ENCODE peak calls at places on chromosomes 6 and 20, in seven cellular contexts. E, C, G, U, M, P and A are unnamed samples.

GRCh38 chr6:9697263-9697931 is 717.5 kb downstream of the TFAP2A start:
- DNase-seq in U (no peak), E (no peak), C (no peak), M (no peak), P (no peak), G (no peak), A (no peak)

GRCh38 chr20:1539816-1540215 is 17.7 kb downstream of the SIRPD start:
- DNase-seq in E (no peak), C (no peak), P (no peak), G (no peak), U (no peak), M (no peak), A (no peak)

GRCh38 chr20:47221036-47221625 is 135.4 kb downstream of the ZMYND8 start:
- DNase-seq in P (no peak), C (no peak), U (no peak), M (no peak), E (no peak), G (no peak), A (no peak)

GRCh38 chr6:81362246-81362645 is 390.2 kb downstream of the TENT5A start:
- DNase-seq in M (no peak), G (no peak), U (no peak), P (no peak), C (no peak), E (no peak), A (no peak)

GRCh38 chr6:107399927-107400326 is 59.4 kb downstream of the PDSS2 start:
- DNase-seq in U (no peak), E (no peak), G (no peak), C (no peak), M (no peak), P (no peak), A (no peak)

GRCh38 chr20:1734269-1734858 is 76.8 kb upstream of the SIRPG start:
- DNase-seq in P (no peak), M (no peak), E (peak), C (no peak), G (no peak), U (no peak), A (no peak)

GRCh38 chr6:137878810-137879285 is 11.8 kb downstream of the TNFAIP3 start:
- DNase-seq in M (peak), P (no peak), E (no peak), G (no peak), U (no peak), C (no peak), A (peak)

GRCh38 chr6:28393912-28394662 is 5.5 kb downstream of the ZSCAN12 start:
- DNase-seq in G (no peak), M (no peak), E (peak), P (no peak), U (no peak), C (no peak), A (no peak)

GRCh38 chr20:1528811-1529210 is 28.7 kb downstream of the SIRPD start:
- DNase-seq in E (peak), U (no peak), M (no peak), P (no peak), C (no peak), G (no peak), A (no peak)

GRCh38 chr6:34497411-34497810 is 31.5 kb downstream of the PACSIN1 start:
- DNase-seq in E (no peak), P (no peak), G (no peak), M (no peak), C (no peak), U (no peak), A (no peak)

GRCh38 chr6:164169355-164169754 is 754.8 kb downstream of the QKI start:
- DNase-seq in C (no peak), P (no peak), G (no peak), E (no peak), U (no peak), M (no peak), A (no peak)

GRCh38 chr6:54614499-54615195 is 231.9 kb upstream of the FAM83B start:
- DNase-seq in E (no peak), M (peak), P (no peak), U (no peak), G (no peak), C (no peak), A (no peak)

GRCh38 chr20:60395993-60396392 is 437.8 kb downstream of the CDH26 start:
- DNase-seq in U (no peak), G (no peak), M (no peak), P (no peak), C (no peak), E (no peak), A (no peak)

GRCh38 chr6:37170273-37171140 is 555 bp downstream of the PIM1 start:
- DNase-seq in C (no peak), U (peak), P (peak), E (peak), M (peak), G (no peak), A (peak)

GRCh38 chr6:12955996-12956395 is 239.4 kb downstream of the PHACTR1 start:
- DNase-seq in C (no peak), E (no peak), U (no peak), P (no peak), G (no peak), M (no peak), A (no peak)

GRCh38 chr6:45969026-45969425 is 46.6 kb downstream of the CLIC5 start:
- DNase-seq in E (no peak), M (no peak), P (no peak), G (no peak), U (no peak), C (no peak), A (no peak)

GRCh38 chr6:161548713-161549112 is 274.9 kb upstream of the AGPAT4 start:
- DNase-seq in C (no peak), E (no peak), P (no peak), G (no peak), U (no peak), M (no peak), A (no peak)

GRCh38 chr20:50399003-50399916 is 110.9 kb upstream of the PTPN1 start:
- DNase-seq in U (peak), G (no peak), P (no peak), E (no peak), M (peak), C (no peak), A (no peak)

DNA sequence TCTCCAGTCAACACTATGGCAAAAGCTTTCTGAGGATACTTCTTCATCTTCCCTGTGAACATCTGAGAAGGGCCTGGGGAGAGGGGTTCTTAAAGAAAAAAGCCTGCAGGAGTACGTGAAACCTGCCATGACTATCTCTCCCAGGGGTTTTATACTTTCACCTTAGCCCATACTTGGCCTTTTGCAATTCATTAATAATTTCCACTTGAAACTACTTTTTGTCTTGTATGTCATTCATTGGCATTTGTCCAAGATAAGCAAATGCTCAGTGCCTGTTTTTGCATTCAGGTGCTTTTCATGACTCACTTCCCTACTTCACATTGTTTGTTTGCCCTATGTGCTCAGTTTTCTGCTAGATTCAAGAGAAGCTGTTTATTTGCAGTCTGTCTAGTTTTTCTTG is 580.3 kb upstream of the GJE1 start:
- DNase-seq in U (no peak), P (no peak), C (peak), E (no peak), M (no peak), G (no peak), A (no peak)
- TF ChIP-seq POLR2A in U (no peak), P (no peak), C (no peak), E (no peak), M (no peak), G (no peak), A (no peak)

GRCh38 chr6:6748001-6748400 is 159.5 kb downstream of the LY86 start:
- DNase-seq in E (no peak), P (no peak), G (no peak), M (no peak), U (no peak), C (no peak), A (no peak)

GRCh38 chr6:6751615-6752014 is 163.1 kb downstream of the LY86 start:
- DNase-seq in C (peak), E (peak), U (no peak), M (no peak), P (peak), G (peak), A (peak)

GRCh38 chr6:6752129-6752528 is 163.6 kb downstream of the LY86 start:
- DNase-seq in G (no peak), C (no peak), U (no peak), E (no peak), M (no peak), P (no peak), A (no peak)

GRCh38 chr6:6751197-6751596 is 162.7 kb downstream of the LY86 start:
- DNase-seq in M (no peak), C (no peak), G (no peak), E (no peak), U (no peak), P (no peak), A (no peak)

GRCh38 chr6:6749791-6750434 is 161.4 kb downstream of the LY86 start:
- DNase-seq in U (peak), M (peak), C (peak), E (peak), P (peak), G (peak), A (peak)
- TF ChIP-seq POLR2A in U (no peak), M (peak), C (no peak), E (peak), P (no peak), G (no peak), A (no peak)

GRCh38 chr20:44279228-44279627 is 31.8 kb downstream of the FITM2 start:
- DNase-seq in C (no peak), U (no peak), P (no peak), M (no peak), E (no peak), G (no peak), A (no peak)
- TF ChIP-seq POLR2A in C (no peak), U (no peak), P (no peak), M (no peak), E (no peak), G (no peak), A (no peak)

DNA sequence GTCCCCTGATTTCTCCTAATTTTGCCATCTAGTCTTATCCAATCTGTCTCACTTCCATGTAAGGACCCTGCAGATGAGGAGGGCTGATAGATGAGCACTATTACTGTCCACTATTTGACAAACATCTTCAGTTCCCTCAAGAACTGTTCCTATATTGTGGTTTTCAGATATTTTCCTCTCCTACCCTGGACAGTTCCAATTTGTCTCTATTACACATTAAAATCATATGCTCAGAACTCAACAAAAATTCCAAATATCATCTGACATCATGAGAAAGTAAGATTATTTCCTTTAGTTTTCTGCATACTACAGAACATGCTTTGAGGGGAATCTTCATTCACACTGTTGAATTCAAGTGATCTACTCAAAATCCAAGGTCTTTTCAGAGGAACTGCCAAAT is 265.6 kb upstream of the ARID1B start:
- DNase-seq in C (no peak), U (no peak), G (no peak), E (no peak), P (no peak), M (no peak), A (no peak)
- TF ChIP-seq POLR2A in C (no peak), U (no peak), G (no peak), E (no peak), P (no peak), M (no peak), A (no peak)

DNA sequence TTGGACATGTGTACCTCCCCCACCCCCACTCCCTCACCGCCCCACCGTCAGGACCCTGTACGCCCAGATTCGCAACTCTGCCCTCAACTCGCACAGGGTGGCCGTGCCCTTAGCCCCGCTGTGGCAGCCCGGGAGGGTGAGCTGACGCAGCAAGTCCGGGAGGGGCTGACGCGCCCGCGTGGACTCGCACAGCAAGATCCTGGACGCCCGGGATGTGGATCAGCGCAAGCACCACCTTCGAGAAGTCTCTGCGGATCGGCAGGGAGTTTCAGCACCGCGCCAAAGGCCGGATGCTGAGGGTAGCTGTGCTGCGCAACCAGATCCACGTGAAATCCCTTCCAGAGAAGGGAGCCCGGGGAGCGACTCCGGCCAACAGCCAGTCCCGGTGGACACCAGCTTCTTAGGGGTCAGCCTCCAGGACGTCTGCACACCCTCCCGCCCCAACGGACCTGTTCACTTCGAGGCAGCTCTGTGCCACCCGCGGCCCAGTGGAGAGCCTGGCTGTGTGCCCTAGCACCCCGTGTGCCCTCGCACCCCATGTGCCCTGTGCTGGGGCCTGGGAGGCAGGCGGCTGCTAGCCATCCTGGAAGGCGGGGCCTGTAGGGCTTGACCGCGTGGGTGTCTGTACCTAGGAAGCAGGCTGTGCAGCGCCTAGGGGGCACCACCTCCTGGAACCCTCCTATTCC is 6.7 kb upstream of the GJA10 start:
- DNase-seq in M (no peak), E (no peak), C (no peak), G (no peak), P (no peak), U (no peak), A (peak)
- TF ChIP-seq POLR2A in M (no peak), E (no peak), C (no peak), G (no peak), P (no peak), U (no peak), A (no peak)

GRCh38 chr20:57409316-57409671 is 18.1 kb downstream of the RBM38 start:
- DNase-seq in M (no peak), E (no peak), G (no peak), P (no peak), U (no peak), C (no peak), A (no peak)
- TF ChIP-seq POLR2A in M (peak), E (no peak), G (no peak), P (no peak), U (no peak), C (no peak), A (no peak)